ENCODE peak calls at places on chromosomes 12 and 14, in seven cellular contexts. One of them, this sample, is unnamed.

GRCh38 chr14:34912182-34912581 is 37.0 kb upstream of the BAZ1A start:
- DNase-seq in amygdala: no peak
- DNase-seq in esophagus squamous epithelium: no peak
- DNase-seq in NCI-H69: peak; percentile 17
- DNase-seq in activated CD8-positive, alpha-beta memory T cell treated with anti-CD3 and anti-CD28 coated beads for 48 hours: no peak
- DNase-seq in effector memory CD4-positive, alpha-beta T cell: no peak
- DNase-seq in NCI-H1105 treated with DMSO at 0.1 percent for 48 hours: no peak
- DNase-seq in this sample: no peak

GRCh38 chr14:69692542-69693053 is 74.3 kb upstream of the SRSF5 start:
- DNase-seq in amygdala: no peak
- DNase-seq in esophagus squamous epithelium: no peak
- DNase-seq in NCI-H69: peak; percentile 92
- DNase-seq in activated CD8-positive, alpha-beta memory T cell treated with anti-CD3 and anti-CD28 coated beads for 48 hours: no peak
- DNase-seq in effector memory CD4-positive, alpha-beta T cell: no peak
- DNase-seq in NCI-H1105 treated with DMSO at 0.1 percent for 48 hours: no peak
- DNase-seq in this sample: no peak

GRCh38 chr12:120290541-120291312 is 976 bp downstream of the RNU4-2 start:
- DNase-seq in amygdala: no peak
- DNase-seq in esophagus squamous epithelium: no peak
- DNase-seq in NCI-H69: peak; percentile 76
- DNase-seq in activated CD8-positive, alpha-beta memory T cell treated with anti-CD3 and anti-CD28 coated beads for 48 hours: no peak
- DNase-seq in effector memory CD4-positive, alpha-beta T cell: no peak
- DNase-seq in NCI-H1105 treated with DMSO at 0.1 percent for 48 hours: peak; percentile 22
- DNase-seq in this sample: peak; percentile 50

GRCh38 chr12:93954160-93955112 is 193.9 kb upstream of the PLXNC1 start:
- DNase-seq in amygdala: no peak
- DNase-seq in esophagus squamous epithelium: no peak
- DNase-seq in NCI-H69: no peak
- DNase-seq in activated CD8-positive, alpha-beta memory T cell treated with anti-CD3 and anti-CD28 coated beads for 48 hours: no peak
- DNase-seq in effector memory CD4-positive, alpha-beta T cell: no peak
- DNase-seq in NCI-H1105 treated with DMSO at 0.1 percent for 48 hours: no peak
- DNase-seq in this sample: peak; percentile 47

GRCh38 chr12:19882418-19882817 is 443.1 kb downstream of the AEBP2 start:
- DNase-seq in amygdala: no peak
- DNase-seq in esophagus squamous epithelium: no peak
- DNase-seq in NCI-H69: peak; percentile 45
- DNase-seq in activated CD8-positive, alpha-beta memory T cell treated with anti-CD3 and anti-CD28 coated beads for 48 hours: no peak
- DNase-seq in effector memory CD4-positive, alpha-beta T cell: no peak
- DNase-seq in NCI-H1105 treated with DMSO at 0.1 percent for 48 hours: no peak
- DNase-seq in this sample: no peak

GRCh38 chr12:47079365-47079893 is at the start of gene PCED1B:
- DNase-seq in amygdala: peak; percentile 63
- DNase-seq in esophagus squamous epithelium: peak; percentile 5
- DNase-seq in NCI-H69: peak; percentile 80
- DNase-seq in activated CD8-positive, alpha-beta memory T cell treated with anti-CD3 and anti-CD28 coated beads for 48 hours: peak; percentile 56
- DNase-seq in effector memory CD4-positive, alpha-beta T cell: peak; percentile 31
- DNase-seq in NCI-H1105 treated with DMSO at 0.1 percent for 48 hours: peak; percentile 68
- DNase-seq in this sample: peak; percentile 80

GRCh38 chr12:113456761-113457160 is 14.9 kb downstream of the LHX5 start:
- DNase-seq in amygdala: no peak
- DNase-seq in esophagus squamous epithelium: no peak
- DNase-seq in NCI-H69: peak; percentile 16
- DNase-seq in activated CD8-positive, alpha-beta memory T cell treated with anti-CD3 and anti-CD28 coated beads for 48 hours: no peak
- DNase-seq in effector memory CD4-positive, alpha-beta T cell: no peak
- DNase-seq in NCI-H1105 treated with DMSO at 0.1 percent for 48 hours: peak; percentile 24
- DNase-seq in this sample: no peak

GRCh38 chr12:10753066-10753465 is 29.9 kb upstream of the YBX3 start:
- DNase-seq in amygdala: no peak
- DNase-seq in esophagus squamous epithelium: no peak
- DNase-seq in NCI-H69: no peak
- DNase-seq in activated CD8-positive, alpha-beta memory T cell treated with anti-CD3 and anti-CD28 coated beads for 48 hours: no peak
- DNase-seq in effector memory CD4-positive, alpha-beta T cell: no peak
- DNase-seq in NCI-H1105 treated with DMSO at 0.1 percent for 48 hours: no peak
- DNase-seq in this sample: no peak

GRCh38 chr14:103524002-103524785 is 1.6 kb upstream of the CKB start:
- DNase-seq in amygdala: no peak
- DNase-seq in esophagus squamous epithelium: no peak
- DNase-seq in NCI-H69: peak; percentile 45
- DNase-seq in activated CD8-positive, alpha-beta memory T cell treated with anti-CD3 and anti-CD28 coated beads for 48 hours: no peak
- DNase-seq in effector memory CD4-positive, alpha-beta T cell: no peak
- DNase-seq in NCI-H1105 treated with DMSO at 0.1 percent for 48 hours: no peak
- DNase-seq in this sample: no peak

This sample was measured in testis.